ENCODE peak calls at places on chromosomes 11 and 22, in ten cellular contexts. U, X, Z, J, P, R, Y, M, I and L are unnamed samples.

GRCh38 chr22:39926175-39927152 is 25.6 kb downstream of the GRAP2 start:
- DNase-seq in J (no peak), X (no peak), R (no peak), U (no peak), Z (no peak), I (no peak), M (peak; percentile 77), Y (no peak), P (no peak), L (no peak)

GRCh38 chr11:121544956-121545355 is 92.2 kb upstream of the SORL1-AS1 start:
- DNase-seq in U (no peak), M (no peak), X (no peak), R (no peak), J (no peak), Y (no peak), Z (no peak), I (no peak), P (no peak), L (no peak)

GRCh38 chr11:134578807-134579708 is 167.0 kb upstream of the B3GAT1 start:
- DNase-seq in M (peak; percentile 3), U (no peak), X (no peak), I (no peak), J (no peak), R (no peak), Z (no peak), P (peak; percentile 34), Y (no peak), L (peak; percentile 26)

GRCh38 chr11:14254533-14255530 is 104.2 kb downstream of the RRAS2 start:
- DNase-seq in Z (no peak), X (no peak), M (no peak), R (no peak), Y (no peak), I (no peak), U (no peak), J (no peak), P (no peak), L (no peak)

GRCh38 chr11:69637601-69637955 is 3.4 kb upstream of the CCND1 start:
- DNase-seq in J (no peak), Z (no peak), X (no peak), M (no peak), R (no peak), Y (peak; percentile 39), P (no peak), U (no peak), I (no peak), L (no peak)

GRCh38 chr22:49826603-49827306 is 918 bp downstream of the BRD1 start:
- DNase-seq in I (no peak), R (no peak), Y (peak; percentile 64), Z (no peak), U (no peak), J (no peak), X (no peak), M (peak; percentile 66), P (peak; percentile 41), L (peak; percentile 91)

GRCh38 chr22:48585916-48586798 is 1241.5 kb downstream of the BRD1 start:
- DNase-seq in R (no peak), Y (no peak), P (no peak), I (no peak), M (peak; percentile 7), Z (no peak), X (no peak), U (no peak), J (no peak), L (no peak)

GRCh38 chr11:62957147-62957546 is 27.6 kb downstream of the SLC22A6 start:
- DNase-seq in R (no peak), P (no peak), Y (no peak), X (no peak), I (no peak), J (no peak), Z (no peak), U (no peak), M (no peak), L (no peak)

GRCh38 chr11:132114185-132114584 is 743.8 kb downstream of the NTM start:
- DNase-seq in X (no peak), U (no peak), P (peak; percentile 69), Z (no peak), J (no peak), Y (no peak), I (peak; percentile 23), R (no peak), M (peak; percentile 79), L (peak; percentile 29)

GRCh38 chr11:75430692-75431532 is 2.1 kb downstream of the KLHL35 start:
- DNase-seq in X (no peak), I (no peak), R (no peak), Y (peak; percentile 31), M (peak; percentile 71), U (no peak), J (no peak), Z (no peak), P (no peak), L (no peak)

GRCh38 chr11:114296190-114296978 is at the start of gene NNMT:
- DNase-seq in R (no peak), Z (no peak), I (peak; percentile 34), Y (no peak), U (no peak), J (peak; percentile 95), P (no peak), M (no peak), X (no peak), L (peak; percentile 66)